ENCODE peak calls at places on chromosomes 13 and 19, in nine cellular contexts. X, S, G, F, D, M, B, H and L are unnamed samples. For H3K9me3, the result is how much of the 10 kb centered on the place peaks cover.

GRCh38 chr13:36353001-36353400 is 6.8 kb upstream of the SPART start:
- DNase-seq in B (no peak), D (peak), M (no peak), F (no peak), H (no peak), G (no peak), S (no peak), X (no peak), L (no peak)

GRCh38 chr13:73975767-73976166 is 158.4 kb downstream of the KLF12 start:
- DNase-seq in F (no peak), X (no peak), B (no peak), S (no peak), H (no peak), G (no peak), M (no peak), D (no peak), L (no peak)

GRCh38 chr19:24141612-24142011 is 54.6 kb downstream of the ZNF254 start:
- DNase-seq in H (no peak), G (no peak), B (no peak), M (no peak), F (no peak), D (peak), X (no peak), S (no peak), L (no peak)

GRCh38 chr19:35088514-35088913 is 27.1 kb upstream of the FXYD3 start:
- DNase-seq in G (no peak), F (peak), D (peak), M (no peak), X (no peak), H (peak), B (peak), S (no peak), L (peak)

GRCh38 chr19:55304279-55304978 is 20.6 kb downstream of the BRSK1 start:
- DNase-seq in G (peak), H (peak), D (peak), X (no peak), F (no peak), B (peak), S (peak), M (peak), L (no peak)

GRCh38 chr19:497476-497860 is 1.2 kb downstream of the MADCAM1 start:
- DNase-seq in X (no peak), B (no peak), H (no peak), S (no peak), D (no peak), G (no peak), F (no peak), M (no peak), L (no peak)

GRCh38 chr19:34596989-34597388 is 80.0 kb downstream of the SCGB2B2 start:
- DNase-seq in M (no peak), H (no peak), D (no peak), S (no peak), G (no peak), X (no peak), B (no peak), F (no peak), L (no peak)

GRCh38 chr13:36030670-36031331 is 100.4 kb downstream of the DCLK1 start:
- DNase-seq in D (peak), M (peak), H (peak), X (no peak), B (peak), F (no peak), G (no peak), S (no peak), L (no peak)

GRCh38 chr13:34412817-34413365 is 529.2 kb upstream of the NBEA start:
- DNase-seq in D (peak), B (no peak), H (peak), F (peak), G (no peak), S (no peak), X (no peak), M (no peak), L (no peak)

GRCh38 chr19:14054721-14055120 is 7.2 kb downstream of the PALM3 start:
- DNase-seq in S (no peak), X (no peak), F (no peak), D (no peak), G (no peak), M (no peak), B (no peak), H (no peak), L (no peak)

GRCh38 chr19:49950956-49951526 is 9.9 kb downstream of the SIGLEC11 start:
- DNase-seq in B (no peak), M (no peak), F (no peak), S (no peak), H (no peak), D (no peak), X (no peak), G (no peak), L (no peak)

GRCh38 chr19:40223135-40223822 is 3.2 kb downstream of the CCNP start:
- DNase-seq in B (no peak), M (peak), S (peak), H (no peak), F (no peak), D (no peak), X (no peak), G (peak), L (no peak)

GRCh38 chr19:46256855-46257254 is 27.3 kb downstream of the IGFL1 start:
- DNase-seq in B (no peak), X (no peak), S (no peak), G (no peak), D (no peak), M (no peak), F (peak), H (peak), L (no peak)

GRCh38 chr19:35165200-35166058 is 10.9 kb downstream of the FXYD5 start:
- DNase-seq in H (no peak), G (no peak), B (no peak), X (no peak), M (no peak), F (no peak), S (no peak), D (no peak), L (no peak)

GRCh38 chr19:49588370-49589122 is 2.4 kb upstream of the PRR12 start:
- DNase-seq in H (no peak), G (no peak), F (no peak), D (no peak), M (no peak), S (peak), B (no peak), X (no peak), L (no peak)

GRCh38 chr19:1102407-1103106 is 1.2 kb upstream of the GPX4 start:
- DNase-seq in G (peak), M (no peak), H (peak), X (no peak), B (peak), S (peak), D (peak), F (peak), L (peak)

GRCh38 chr13:81247711-81248110 is 906.8 kb upstream of the SPRY2 start:
- DNase-seq in M (no peak), F (no peak), H (no peak), G (no peak), X (no peak), B (no peak), S (no peak), D (no peak), L (no peak)

GRCh38 chr13:44378277-44378676 is 4.7 kb downstream of the SERP2 start:
- DNase-seq in G (no peak), F (no peak), M (no peak), H (no peak), X (no peak), B (no peak), S (no peak), D (no peak), L (no peak)

GRCh38 chr19:16836115-16836905 is 7.1 kb downstream of the SIN3B start:
- DNase-seq in B (no peak), X (no peak), M (peak), H (peak), S (peak), D (peak), F (no peak), G (no peak), L (no peak)

GRCh38 chr13:89846890-89847585 is 1500.4 kb upstream of the MIR17HG start:
- DNase-seq in D (no peak), H (peak), S (no peak), M (no peak), B (no peak), G (no peak), X (no peak), F (peak), L (no peak)

GRCh38 chr19:38281820-38282566 is 17.6 kb downstream of the SPINT2 start:
- DNase-seq in H (no peak), M (no peak), G (no peak), B (no peak), F (no peak), D (no peak), S (no peak), X (no peak), L (no peak)

GRCh38 chr13:61414136-61414535 is 1.5 kb downstream of the PCDH20 start:
- DNase-seq in F (no peak), B (no peak), S (no peak), G (no peak), H (no peak), M (peak), D (no peak), X (no peak), L (no peak)

GRCh38 chr13:100392709-100393630 is 195.6 kb downstream of the GGACT start:
- DNase-seq in F (peak), M (no peak), D (peak), H (peak), X (peak), G (peak), B (peak), S (peak), L (peak)

GRCh38 chr19:12995596-12996541 is 594 bp downstream of the NFIX start:
- DNase-seq in F (peak), B (peak), M (no peak), G (no peak), X (no peak), S (no peak), D (no peak), H (peak), L (peak)

GRCh38 chr19:4301590-4302237 is 475 bp downstream of the TMIGD2 start:
- DNase-seq in B (no peak), G (no peak), H (no peak), X (no peak), S (no peak), F (no peak), D (no peak), M (peak), L (no peak)

GRCh38 chr13:113882266-113882627 is 18.4 kb upstream of the GAS6 start:
- DNase-seq in F (no peak), X (peak), M (no peak), G (peak), D (no peak), S (no peak), H (no peak), B (no peak), L (no peak)

GRCh38 chr13:50261502-50261901 is 246.3 kb downstream of the KCNRG start:
- DNase-seq in F (no peak), M (no peak), H (no peak), B (no peak), D (no peak), X (no peak), S (no peak), G (no peak), L (no peak)

GRCh38 chr13:110911880-110912279 is 3.0 kb downstream of the ANKRD10 start:
- DNase-seq in X (no peak), H (peak), M (no peak), S (no peak), B (no peak), F (peak), D (peak), G (no peak), L (no peak)

GRCh38 chr13:41995946-41996345 is 35.0 kb upstream of the VWA8 start:
- DNase-seq in D (peak), X (no peak), M (no peak), F (peak), H (peak), S (peak), B (peak), G (no peak), L (no peak)

GRCh38 chr13:81539643-81540150 is 1198.8 kb upstream of the SPRY2 start:
- DNase-seq in D (no peak), M (no peak), H (no peak), F (no peak), X (no peak), G (no peak), B (no peak), S (no peak), L (no peak)

GRCh38 chr19:38974599-38975213 is 836 bp downstream of the FBXO17 start:
- DNase-seq in S (no peak), D (no peak), X (no peak), G (no peak), B (peak), M (no peak), F (no peak), H (peak), L (no peak)

GRCh38 chr13:112887557-112887991 is 81.4 kb upstream of the MCF2L start:
- DNase-seq in X (no peak), D (no peak), B (no peak), F (no peak), M (no peak), G (no peak), H (no peak), S (no peak), L (no peak)

GRCh38 chr13:23621316-23621645 is 51.1 kb downstream of the TNFRSF19 start:
- DNase-seq in D (peak), B (peak), S (no peak), M (no peak), H (peak), G (no peak), X (no peak), F (peak), L (peak)

GRCh38 chr19:7934766-7935165 is 8.7 kb downstream of the TIMM44 start:
- DNase-seq in F (no peak), D (no peak), S (no peak), X (no peak), B (no peak), H (no peak), G (no peak), M (no peak), L (no peak)

GRCh38 chr19:50817941-50818858 is 5.4 kb downstream of the KLK1 start:
- DNase-seq in M (peak), B (peak), H (peak), D (no peak), S (peak), X (peak), G (peak), F (peak), L (no peak)

GRCh38 chr19:54248016-54248601 is 5.5 kb upstream of the LILRA6 start:
- DNase-seq in X (no peak), F (no peak), S (peak), G (no peak), H (peak), B (no peak), M (no peak), D (no peak), L (no peak)

DNA sequence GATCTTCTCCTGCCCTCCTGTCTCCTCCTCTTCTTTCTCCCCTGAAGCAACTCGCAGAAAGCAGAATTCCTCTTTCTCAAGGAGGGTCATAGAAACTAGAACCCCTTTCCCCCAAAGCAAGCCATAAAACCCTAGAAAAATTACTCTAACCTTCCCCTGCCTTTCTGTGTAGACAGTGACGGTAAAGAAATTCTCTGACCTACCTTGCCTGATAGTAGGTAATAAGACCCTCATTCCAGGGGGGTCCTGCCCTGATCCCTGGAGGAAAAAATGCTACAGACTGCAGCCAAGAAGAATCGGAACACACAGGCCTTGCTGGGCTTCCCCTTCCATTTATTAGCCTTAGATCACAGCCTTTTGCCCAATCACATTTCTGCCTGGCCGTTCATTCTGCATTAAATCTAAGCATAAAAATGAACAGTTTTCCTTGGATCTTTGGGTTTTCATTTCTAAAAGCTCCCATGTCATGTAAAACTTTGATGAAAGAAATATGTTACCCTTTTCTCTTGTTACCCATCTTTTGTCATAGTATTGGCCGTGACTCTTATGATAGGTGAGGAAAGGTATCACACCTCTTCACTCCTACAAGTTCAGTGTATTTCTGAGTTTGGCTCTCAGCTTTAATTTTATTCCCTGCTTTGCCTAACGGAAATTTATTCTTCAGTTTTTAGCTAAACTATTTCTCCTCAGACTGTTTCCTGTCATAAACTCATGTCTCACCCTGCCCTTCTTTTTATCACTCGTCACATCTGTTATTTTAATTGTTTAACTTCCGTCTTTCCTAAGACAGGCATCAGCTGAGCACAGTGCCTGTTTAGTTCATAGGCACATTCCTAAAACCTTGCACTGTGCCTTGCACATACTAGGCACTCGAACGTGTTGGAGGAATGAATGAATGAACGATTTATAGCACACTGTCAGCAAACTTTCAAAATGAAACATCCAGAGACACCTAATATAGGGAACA is 20.4 kb upstream of the CPB2 start:
- DNase-seq in M (no peak), B (no peak), H (peak), X (no peak), F (peak), S (peak), D (no peak), G (no peak), L (no peak)
- H3K9me3 ChIP-seq in M (under half), B (under half), H (under half), X (under half), F (under half), S (under half), D (under half), G (under half), L (under half)

DNA sequence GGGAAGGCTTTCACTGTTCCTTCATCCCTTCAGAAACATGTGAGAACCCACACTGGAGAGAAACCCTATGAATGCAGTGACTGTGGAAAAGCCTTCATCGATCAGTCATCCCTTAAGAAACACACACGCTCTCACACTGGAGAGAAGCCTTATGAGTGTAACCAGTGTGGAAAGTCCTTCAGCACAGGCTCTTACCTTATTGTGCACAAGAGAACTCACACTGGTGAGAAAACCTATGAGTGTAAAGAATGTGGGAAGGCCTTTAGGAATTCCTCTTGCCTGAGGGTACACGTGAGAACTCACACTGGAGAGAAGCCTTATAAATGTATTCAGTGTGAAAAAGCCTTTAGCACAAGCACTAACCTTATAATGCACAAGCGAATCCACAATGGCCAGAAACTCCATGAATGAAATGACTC is 18.6 kb downstream of the ZNF177 start:
- DNase-seq in G (no peak), M (no peak), X (no peak), S (no peak), H (no peak), F (no peak), D (no peak), B (no peak), L (no peak)
- H3K9me3 ChIP-seq in G (half or more), M (half or more), X (half or more), S (half or more), H (under half), F (half or more), D (under half), B (half or more), L (under half)

GRCh38 chr19:21922276-21922675 is 86.3 kb upstream of the ZNF43 start:
- DNase-seq in X (no peak), S (no peak), M (no peak), B (no peak), F (no peak), H (no peak), D (no peak), G (no peak), L (no peak)

DNA sequence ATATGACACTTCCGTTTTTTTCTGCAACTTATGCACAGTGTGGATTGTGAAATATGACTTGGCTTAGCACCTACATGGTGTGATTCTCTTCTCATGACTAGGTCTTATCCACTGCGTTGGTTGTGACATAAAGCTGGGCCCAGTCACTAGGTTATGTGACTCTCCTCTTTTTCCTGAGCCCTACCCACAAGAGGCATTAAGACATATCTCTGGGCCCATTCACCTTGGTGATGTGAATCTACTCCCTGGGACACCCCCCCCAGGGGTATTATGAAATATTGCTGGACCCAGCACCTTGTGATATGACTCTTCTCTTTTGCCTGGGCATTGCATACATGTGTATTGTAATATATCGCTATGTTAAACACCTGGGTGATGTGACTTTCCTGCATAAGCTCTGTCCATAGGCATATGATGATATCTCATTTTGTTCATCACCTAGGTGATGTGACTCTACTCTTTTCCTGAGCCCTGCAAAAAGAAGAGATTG is 85.8 kb upstream of the ZNF43 start:
- DNase-seq in F (no peak), M (no peak), H (no peak), G (no peak), B (no peak), D (no peak), X (no peak), S (no peak), L (no peak)
- H3K9me3 ChIP-seq in F (half or more), M (under half), H (under half), G (under half), B (under half), D (under half), X (half or more), S (under half), L (under half)

GRCh38 chr19:21595185-21595584 is 89.8 kb downstream of the ZNF429 start:
- DNase-seq in B (no peak), H (no peak), M (no peak), F (no peak), G (no peak), D (no peak), S (no peak), X (no peak), L (no peak)
- H3K9me3 ChIP-seq in B (under half), H (under half), M (under half), F (under half), G (under half), D (under half), S (under half), X (under half), L (under half)

DNA sequence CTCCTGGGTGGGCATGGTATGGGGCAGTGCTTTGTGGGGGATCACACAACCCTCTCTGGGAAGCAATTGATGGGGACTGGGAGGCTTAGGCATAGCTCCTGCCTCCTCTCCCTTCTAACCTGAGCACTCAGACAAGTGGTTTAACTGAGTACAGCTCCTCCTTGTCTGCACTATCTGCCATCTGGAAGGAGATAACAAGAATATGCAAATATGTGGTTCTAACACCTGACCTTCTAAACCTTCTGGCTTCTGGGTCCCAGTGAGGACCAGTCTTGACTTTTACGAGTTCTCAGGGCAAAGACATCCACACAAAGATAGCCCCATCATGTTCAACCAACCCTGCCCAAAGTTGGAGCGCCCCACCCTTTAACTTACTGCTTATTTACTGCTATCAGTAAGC is 381.0 kb upstream of the TSHZ3 start:
- DNase-seq in H (no peak), D (no peak), B (no peak), F (no peak), X (no peak), M (no peak), G (no peak), S (no peak), L (no peak)
- H3K9me3 ChIP-seq in H (under half), D (under half), B (under half), F (under half), X (under half), M (under half), G (under half), S (under half), L (under half)

GRCh38 chr19:9528757-9529336 is 9.6 kb downstream of the ZNF426 start:
- DNase-seq in S (peak), M (no peak), F (peak), G (no peak), D (peak), H (peak), X (no peak), B (no peak), L (peak)
- H3K9me3 ChIP-seq in S (half or more), M (half or more), F (half or more), G (half or more), D (under half), H (under half), X (half or more), B (half or more), L (under half)

GRCh38 chr19:52948025-52948770 is 14.5 kb downstream of the ZNF816 start:
- DNase-seq in M (no peak), B (no peak), F (no peak), X (no peak), H (no peak), S (no peak), G (no peak), D (no peak), L (no peak)
- H3K9me3 ChIP-seq in M (under half), B (under half), F (half or more), X (half or more), H (under half), S (half or more), G (half or more), D (under half), L (under half)